ENCODE peak calls at places on chromosomes 6 and 20, in nine cellular contexts. One of them, this sample, is unnamed.
A peak's percentile ranks its signal among the peaks of the same experiment; 100 is the strongest.

GRCh38 chr6:31952890-31953289 is 5.9 kb downstream of the NELFE start:
- DNase-seq in NCI-H1436: no peak
- DNase-seq in hippocampal formation: no peak
- DNase-seq in hepatic stellate cell: no peak
- DNase-seq in activated T-helper 1 cell treated with anti-CD3 and anti-CD28 coated beads, Interleukin-12 subunit alpha, Interleukin-12 subunit beta, Interleukin-2, Interleukin-4 antibody, amounts not matched to agents 30 ng/mL and 10 ng/mL and 1 ng/mL, durations not matched to agents 14 hours and 24 hours and 36 hours: no peak
- DNase-seq in NCI-H1694 treated with DMSO at 0.1 percent for 48 hours: no peak
- DNase-seq in lung: no peak
- DNase-seq in stimulated activated naive CD4-positive, alpha-beta T cell: no peak
- DNase-seq in IMR-90: no peak
- DNase-seq in this sample: no peak

GRCh38 chr6:169222126-169222525 is 31.5 kb downstream of the THBS2 start:
- DNase-seq in IMR-90: no peak
- DNase-seq in NCI-H1436: no peak
- DNase-seq in stimulated activated naive CD4-positive, alpha-beta T cell: no peak
- DNase-seq in hepatic stellate cell: no peak
- DNase-seq in NCI-H1694 treated with DMSO at 0.1 percent for 48 hours: no peak
- DNase-seq in activated T-helper 1 cell treated with anti-CD3 and anti-CD28 coated beads, Interleukin-12 subunit alpha, Interleukin-12 subunit beta, Interleukin-2, Interleukin-4 antibody, amounts not matched to agents 30 ng/mL and 10 ng/mL and 1 ng/mL, durations not matched to agents 14 hours and 24 hours and 36 hours: no peak
- DNase-seq in hippocampal formation: no peak
- DNase-seq in lung: no peak
- DNase-seq in this sample: no peak

GRCh38 chr20:53163486-53163885 is 191.3 kb downstream of the TSHZ2 start:
- DNase-seq in lung: no peak
- DNase-seq in NCI-H1694 treated with DMSO at 0.1 percent for 48 hours: no peak
- DNase-seq in IMR-90: peak; percentile 10
- DNase-seq in activated T-helper 1 cell treated with anti-CD3 and anti-CD28 coated beads, Interleukin-12 subunit alpha, Interleukin-12 subunit beta, Interleukin-2, Interleukin-4 antibody, amounts not matched to agents 30 ng/mL and 10 ng/mL and 1 ng/mL, durations not matched to agents 14 hours and 24 hours and 36 hours: no peak
- DNase-seq in hepatic stellate cell: no peak
- DNase-seq in NCI-H1436: no peak
- DNase-seq in stimulated activated naive CD4-positive, alpha-beta T cell: no peak
- DNase-seq in hippocampal formation: no peak
- DNase-seq in this sample: peak; percentile 35

GRCh38 chr6:170008386-170008785 is 257.0 kb downstream of the ERMARD start:
- DNase-seq in stimulated activated naive CD4-positive, alpha-beta T cell: no peak
- DNase-seq in NCI-H1694 treated with DMSO at 0.1 percent for 48 hours: no peak
- DNase-seq in lung: no peak
- DNase-seq in NCI-H1436: no peak
- DNase-seq in activated T-helper 1 cell treated with anti-CD3 and anti-CD28 coated beads, Interleukin-12 subunit alpha, Interleukin-12 subunit beta, Interleukin-2, Interleukin-4 antibody, amounts not matched to agents 30 ng/mL and 10 ng/mL and 1 ng/mL, durations not matched to agents 14 hours and 24 hours and 36 hours: no peak
- DNase-seq in IMR-90: no peak
- DNase-seq in hepatic stellate cell: no peak
- DNase-seq in hippocampal formation: no peak
- DNase-seq in this sample: no peak

GRCh38 chr6:80329496-80329895 is 223.0 kb downstream of the BCKDHB start:
- DNase-seq in NCI-H1436: no peak
- DNase-seq in activated T-helper 1 cell treated with anti-CD3 and anti-CD28 coated beads, Interleukin-12 subunit alpha, Interleukin-12 subunit beta, Interleukin-2, Interleukin-4 antibody, amounts not matched to agents 30 ng/mL and 10 ng/mL and 1 ng/mL, durations not matched to agents 14 hours and 24 hours and 36 hours: no peak
- DNase-seq in stimulated activated naive CD4-positive, alpha-beta T cell: no peak
- DNase-seq in hippocampal formation: no peak
- DNase-seq in IMR-90: no peak
- DNase-seq in hepatic stellate cell: no peak
- DNase-seq in NCI-H1694 treated with DMSO at 0.1 percent for 48 hours: no peak
- DNase-seq in lung: no peak
- DNase-seq in this sample: no peak

GRCh38 chr20:2207770-2208097 is 88.1 kb upstream of the TGM3 start:
- DNase-seq in NCI-H1694 treated with DMSO at 0.1 percent for 48 hours: no peak
- DNase-seq in IMR-90: no peak
- DNase-seq in stimulated activated naive CD4-positive, alpha-beta T cell: no peak
- DNase-seq in hepatic stellate cell: no peak
- DNase-seq in lung: no peak
- DNase-seq in activated T-helper 1 cell treated with anti-CD3 and anti-CD28 coated beads, Interleukin-12 subunit alpha, Interleukin-12 subunit beta, Interleukin-2, Interleukin-4 antibody, amounts not matched to agents 30 ng/mL and 10 ng/mL and 1 ng/mL, durations not matched to agents 14 hours and 24 hours and 36 hours: no peak
- DNase-seq in hippocampal formation: no peak
- DNase-seq in NCI-H1436: no peak
- DNase-seq in this sample: no peak

GRCh38 chr6:47083586-47084047 is 41.5 kb upstream of the ADGRF1 start:
- DNase-seq in lung: peak; percentile 88
- DNase-seq in NCI-H1694 treated with DMSO at 0.1 percent for 48 hours: peak; percentile 30
- DNase-seq in NCI-H1436: no peak
- DNase-seq in hepatic stellate cell: peak; percentile 26
- DNase-seq in IMR-90: peak; percentile 36
- DNase-seq in activated T-helper 1 cell treated with anti-CD3 and anti-CD28 coated beads, Interleukin-12 subunit alpha, Interleukin-12 subunit beta, Interleukin-2, Interleukin-4 antibody, amounts not matched to agents 30 ng/mL and 10 ng/mL and 1 ng/mL, durations not matched to agents 14 hours and 24 hours and 36 hours: no peak
- DNase-seq in stimulated activated naive CD4-positive, alpha-beta T cell: no peak
- DNase-seq in hippocampal formation: no peak
- DNase-seq in this sample: peak; percentile 88

GRCh38 chr6:34386316-34387137 is 5.9 kb downstream of the NUDT3 start:
- DNase-seq in NCI-H1694 treated with DMSO at 0.1 percent for 48 hours: no peak
- DNase-seq in lung: no peak
- DNase-seq in IMR-90: peak; percentile 95
- DNase-seq in hepatic stellate cell: peak; percentile 61
- DNase-seq in NCI-H1436: no peak
- DNase-seq in hippocampal formation: no peak
- DNase-seq in stimulated activated naive CD4-positive, alpha-beta T cell: no peak
- DNase-seq in activated T-helper 1 cell treated with anti-CD3 and anti-CD28 coated beads, Interleukin-12 subunit alpha, Interleukin-12 subunit beta, Interleukin-2, Interleukin-4 antibody, amounts not matched to agents 30 ng/mL and 10 ng/mL and 1 ng/mL, durations not matched to agents 14 hours and 24 hours and 36 hours: no peak
- DNase-seq in this sample: no peak

GRCh38 chr20:4813076-4813838 is 91.5 kb downstream of the PRND start:
- DNase-seq in IMR-90: no peak
- DNase-seq in lung: no peak
- DNase-seq in NCI-H1436: no peak
- DNase-seq in NCI-H1694 treated with DMSO at 0.1 percent for 48 hours: no peak
- DNase-seq in activated T-helper 1 cell treated with anti-CD3 and anti-CD28 coated beads, Interleukin-12 subunit alpha, Interleukin-12 subunit beta, Interleukin-2, Interleukin-4 antibody, amounts not matched to agents 30 ng/mL and 10 ng/mL and 1 ng/mL, durations not matched to agents 14 hours and 24 hours and 36 hours: peak; percentile 12
- DNase-seq in stimulated activated naive CD4-positive, alpha-beta T cell: peak; percentile 9
- DNase-seq in hippocampal formation: no peak
- DNase-seq in hepatic stellate cell: no peak
- DNase-seq in this sample: peak; percentile 44

GRCh38 chr6:49430866-49431265 is 32.2 kb downstream of the MMUT start:
- DNase-seq in activated T-helper 1 cell treated with anti-CD3 and anti-CD28 coated beads, Interleukin-12 subunit alpha, Interleukin-12 subunit beta, Interleukin-2, Interleukin-4 antibody, amounts not matched to agents 30 ng/mL and 10 ng/mL and 1 ng/mL, durations not matched to agents 14 hours and 24 hours and 36 hours: no peak
- DNase-seq in stimulated activated naive CD4-positive, alpha-beta T cell: no peak
- DNase-seq in hepatic stellate cell: no peak
- DNase-seq in lung: no peak
- DNase-seq in hippocampal formation: no peak
- DNase-seq in IMR-90: no peak
- DNase-seq in NCI-H1436: no peak
- DNase-seq in NCI-H1694 treated with DMSO at 0.1 percent for 48 hours: no peak
- DNase-seq in this sample: no peak

GRCh38 chr6:148968636-148969270 is 221.9 kb downstream of the UST start:
- DNase-seq in NCI-H1436: no peak
- DNase-seq in lung: no peak
- DNase-seq in NCI-H1694 treated with DMSO at 0.1 percent for 48 hours: no peak
- DNase-seq in hippocampal formation: no peak
- DNase-seq in stimulated activated naive CD4-positive, alpha-beta T cell: no peak
- DNase-seq in hepatic stellate cell: no peak
- DNase-seq in IMR-90: peak; percentile 70
- DNase-seq in activated T-helper 1 cell treated with anti-CD3 and anti-CD28 coated beads, Interleukin-12 subunit alpha, Interleukin-12 subunit beta, Interleukin-2, Interleukin-4 antibody, amounts not matched to agents 30 ng/mL and 10 ng/mL and 1 ng/mL, durations not matched to agents 14 hours and 24 hours and 36 hours: no peak
- DNase-seq in this sample: no peak

GRCh38 chr20:63409066-63409833 is 48.1 kb upstream of the CHRNA4 start:
- DNase-seq in stimulated activated naive CD4-positive, alpha-beta T cell: no peak
- DNase-seq in NCI-H1694 treated with DMSO at 0.1 percent for 48 hours: no peak
- DNase-seq in IMR-90: no peak
- DNase-seq in lung: no peak
- DNase-seq in hepatic stellate cell: no peak
- DNase-seq in activated T-helper 1 cell treated with anti-CD3 and anti-CD28 coated beads, Interleukin-12 subunit alpha, Interleukin-12 subunit beta, Interleukin-2, Interleukin-4 antibody, amounts not matched to agents 30 ng/mL and 10 ng/mL and 1 ng/mL, durations not matched to agents 14 hours and 24 hours and 36 hours: no peak
- DNase-seq in NCI-H1436: peak; percentile 16
- DNase-seq in hippocampal formation: no peak
- DNase-seq in this sample: no peak

GRCh38 chr20:43165611-43166010 is 24.1 kb downstream of the PTPRT start:
- DNase-seq in hepatic stellate cell: no peak
- DNase-seq in NCI-H1694 treated with DMSO at 0.1 percent for 48 hours: no peak
- DNase-seq in activated T-helper 1 cell treated with anti-CD3 and anti-CD28 coated beads, Interleukin-12 subunit alpha, Interleukin-12 subunit beta, Interleukin-2, Interleukin-4 antibody, amounts not matched to agents 30 ng/mL and 10 ng/mL and 1 ng/mL, durations not matched to agents 14 hours and 24 hours and 36 hours: no peak
- DNase-seq in NCI-H1436: no peak
- DNase-seq in IMR-90: no peak
- DNase-seq in lung: no peak
- DNase-seq in stimulated activated naive CD4-positive, alpha-beta T cell: no peak
- DNase-seq in hippocampal formation: no peak
- DNase-seq in this sample: no peak

GRCh38 chr20:20734475-20734948 is 22.1 kb upstream of the RALGAPA2 start:
- DNase-seq in lung: no peak
- DNase-seq in activated T-helper 1 cell treated with anti-CD3 and anti-CD28 coated beads, Interleukin-12 subunit alpha, Interleukin-12 subunit beta, Interleukin-2, Interleukin-4 antibody, amounts not matched to agents 30 ng/mL and 10 ng/mL and 1 ng/mL, durations not matched to agents 14 hours and 24 hours and 36 hours: no peak
- DNase-seq in stimulated activated naive CD4-positive, alpha-beta T cell: no peak
- DNase-seq in IMR-90: no peak
- DNase-seq in hippocampal formation: no peak
- DNase-seq in NCI-H1436: no peak
- DNase-seq in NCI-H1694 treated with DMSO at 0.1 percent for 48 hours: no peak
- DNase-seq in hepatic stellate cell: no peak
- DNase-seq in this sample: no peak

GRCh38 chr20:47989957-47990356 is 204.7 kb upstream of the SULF2 start:
- DNase-seq in NCI-H1694 treated with DMSO at 0.1 percent for 48 hours: no peak
- DNase-seq in hippocampal formation: no peak
- DNase-seq in NCI-H1436: peak; percentile 33
- DNase-seq in IMR-90: no peak
- DNase-seq in activated T-helper 1 cell treated with anti-CD3 and anti-CD28 coated beads, Interleukin-12 subunit alpha, Interleukin-12 subunit beta, Interleukin-2, Interleukin-4 antibody, amounts not matched to agents 30 ng/mL and 10 ng/mL and 1 ng/mL, durations not matched to agents 14 hours and 24 hours and 36 hours: no peak
- DNase-seq in stimulated activated naive CD4-positive, alpha-beta T cell: no peak
- DNase-seq in hepatic stellate cell: no peak
- DNase-seq in lung: no peak
- DNase-seq in this sample: no peak

GRCh38 chr6:136593748-136594490 is 43.7 kb upstream of the MAP7 start:
- DNase-seq in lung: peak; percentile 49
- DNase-seq in hippocampal formation: no peak
- DNase-seq in hepatic stellate cell: peak; percentile 80
- DNase-seq in IMR-90: peak; percentile 100
- DNase-seq in NCI-H1436: no peak
- DNase-seq in activated T-helper 1 cell treated with anti-CD3 and anti-CD28 coated beads, Interleukin-12 subunit alpha, Interleukin-12 subunit beta, Interleukin-2, Interleukin-4 antibody, amounts not matched to agents 30 ng/mL and 10 ng/mL and 1 ng/mL, durations not matched to agents 14 hours and 24 hours and 36 hours: peak; percentile 56
- DNase-seq in stimulated activated naive CD4-positive, alpha-beta T cell: no peak
- DNase-seq in NCI-H1694 treated with DMSO at 0.1 percent for 48 hours: no peak
- DNase-seq in this sample: no peak

GRCh38 chr20:59647271-59647670 is 42.9 kb downstream of the PHACTR3 start:
- DNase-seq in hippocampal formation: no peak
- DNase-seq in lung: no peak
- DNase-seq in activated T-helper 1 cell treated with anti-CD3 and anti-CD28 coated beads, Interleukin-12 subunit alpha, Interleukin-12 subunit beta, Interleukin-2, Interleukin-4 antibody, amounts not matched to agents 30 ng/mL and 10 ng/mL and 1 ng/mL, durations not matched to agents 14 hours and 24 hours and 36 hours: no peak
- DNase-seq in IMR-90: no peak
- DNase-seq in stimulated activated naive CD4-positive, alpha-beta T cell: no peak
- DNase-seq in hepatic stellate cell: no peak
- DNase-seq in NCI-H1694 treated with DMSO at 0.1 percent for 48 hours: no peak
- DNase-seq in NCI-H1436: no peak
- DNase-seq in this sample: no peak

GRCh38 chr6:135506270-135506997 is 8.9 kb upstream of the AHI1 start:
- DNase-seq in NCI-H1436: peak; percentile 57
- DNase-seq in hepatic stellate cell: no peak
- DNase-seq in IMR-90: peak; percentile 74
- DNase-seq in hippocampal formation: peak; percentile 42
- DNase-seq in NCI-H1694 treated with DMSO at 0.1 percent for 48 hours: peak; percentile 30
- DNase-seq in activated T-helper 1 cell treated with anti-CD3 and anti-CD28 coated beads, Interleukin-12 subunit alpha, Interleukin-12 subunit beta, Interleukin-2, Interleukin-4 antibody, amounts not matched to agents 30 ng/mL and 10 ng/mL and 1 ng/mL, durations not matched to agents 14 hours and 24 hours and 36 hours: no peak
- DNase-seq in stimulated activated naive CD4-positive, alpha-beta T cell: no peak
- DNase-seq in lung: no peak
- DNase-seq in this sample: no peak

GRCh38 chr6:169654590-169655391 is 47.0 kb downstream of the WDR27 start:
- DNase-seq in IMR-90: peak; percentile 61
- DNase-seq in NCI-H1694 treated with DMSO at 0.1 percent for 48 hours: no peak
- DNase-seq in NCI-H1436: peak; percentile 63
- DNase-seq in lung: peak; percentile 59
- DNase-seq in stimulated activated naive CD4-positive, alpha-beta T cell: peak; percentile 63
- DNase-seq in activated T-helper 1 cell treated with anti-CD3 and anti-CD28 coated beads, Interleukin-12 subunit alpha, Interleukin-12 subunit beta, Interleukin-2, Interleukin-4 antibody, amounts not matched to agents 30 ng/mL and 10 ng/mL and 1 ng/mL, durations not matched to agents 14 hours and 24 hours and 36 hours: peak; percentile 67
- DNase-seq in hepatic stellate cell: peak; percentile 72
- DNase-seq in hippocampal formation: peak; percentile 60
- DNase-seq in this sample: peak; percentile 80

This sample was measured in left cardiac atrium.